ENCODE peak calls at places on chromosomes 13 and 19, in eight cellular contexts. Z is IMR-90, R is NB4, K is adrenal gland, D is HepG2, F is breast epithelium, T is stomach, H is transverse colon. P is an unnamed sample.

GRCh38 chr19:31350033-31350692 is 927 bp upstream of the TSHZ3 start:
- DNase-seq in Z (no peak), R (no peak), K (peak; percentile 41), D (no peak), F (no peak), T (no peak), H (no peak), P (no peak)

GRCh38 chr19:21900401-21900800 is 64.4 kb upstream of the ZNF43 start:
- DNase-seq in Z (no peak), R (no peak), K (no peak), D (no peak), F (no peak), T (no peak), H (no peak), P (no peak)

GRCh38 chr19:20969898-20970297 is 46.8 kb downstream of the ZNF85 start:
- DNase-seq in Z (no peak), R (no peak), K (no peak), D (no peak), F (no peak), T (no peak), H (no peak), P (no peak)

GRCh38 chr13:23380534-23380933 is 53.0 kb downstream of the SACS start:
- DNase-seq in Z (peak; percentile 71), R (no peak), K (no peak), D (no peak), F (no peak), T (no peak), H (no peak), P (no peak)

GRCh38 chr13:43331676-43332075 is 308.3 kb downstream of the DNAJC15 start:
- DNase-seq in Z (peak; percentile 10), R (no peak), K (no peak), D (no peak), F (no peak), T (no peak), H (no peak), P (no peak)

GRCh38 chr13:40874138-40874776 is 84.8 kb downstream of the SLC25A15 start:
- DNase-seq in Z (no peak), R (peak; percentile 25), K (no peak), D (no peak), F (no peak), T (no peak), H (no peak), P (peak; percentile 53)

GRCh38 chr13:76711515-76712182 is 174.6 kb downstream of the KCTD12 start:
- DNase-seq in Z (peak; percentile 94), R (peak; percentile 28), K (no peak), D (no peak), F (peak; percentile 39), T (no peak), H (peak; percentile 10), P (no peak)

GRCh38 chr13:76885203-76886004 is 801 bp downstream of the KCTD12 start:
- DNase-seq in Z (peak; percentile 61), R (peak; percentile 74), K (peak; percentile 68), D (no peak), F (peak; percentile 68), T (peak; percentile 73), H (peak; percentile 70), P (peak; percentile 64)

GRCh38 chr13:66128201-66128600 is 1101.9 kb downstream of the PCDH9 start:
- DNase-seq in Z (no peak), R (no peak), K (no peak), D (no peak), F (no peak), T (no peak), H (no peak), P (no peak)

GRCh38 chr13:44591316-44591715 is 15.2 kb upstream of the TSC22D1 start:
- DNase-seq in Z (no peak), R (no peak), K (no peak), D (no peak), F (no peak), T (no peak), H (no peak), P (peak; percentile 11)

GRCh38 chr19:3389876-3390361 is 23.5 kb downstream of the NFIC start:
- DNase-seq in Z (peak; percentile 39), R (no peak), K (peak; percentile 53), D (no peak), F (peak; percentile 64), T (peak; percentile 35), H (no peak), P (no peak)

GRCh38 chr19:3386447-3387234 is 20.3 kb downstream of the NFIC start:
- DNase-seq in Z (no peak), R (no peak), K (no peak), D (no peak), F (no peak), T (no peak), H (no peak), P (no peak)

GRCh38 chr19:3389446-3389778 is 23.0 kb downstream of the NFIC start:
- DNase-seq in Z (no peak), R (no peak), K (no peak), D (no peak), F (no peak), T (no peak), H (no peak), P (no peak)

GRCh38 chr19:3392480-3392879 is 26.1 kb downstream of the NFIC start:
- DNase-seq in Z (no peak), R (no peak), K (no peak), D (no peak), F (no peak), T (no peak), H (no peak), P (no peak)

GRCh38 chr19:3387645-3388589 is 21.5 kb downstream of the NFIC start:
- DNase-seq in Z (peak; percentile 39), R (no peak), K (peak; percentile 94), D (no peak), F (peak; percentile 86), T (peak; percentile 93), H (peak; percentile 89), P (no peak)
- TF ChIP-seq POLR2A in Z (no peak), R (no peak), K (peak; percentile 51), D (no peak), F (no peak), T (no peak), H (peak; percentile 28), P (no peak)

GRCh38 chr13:46181799-46182490 is at the start of gene LCP1:
- DNase-seq in Z (no peak), R (peak; percentile 93), K (no peak), D (no peak), F (peak; percentile 39), T (peak; percentile 34), H (peak; percentile 44), P (peak; percentile 83)
- TF ChIP-seq POLR2A in Z (no peak), R (peak; percentile 96), K (peak; percentile 43), D (no peak), F (no peak), T (no peak), H (peak; percentile 87), P (peak; percentile 88)

GRCh38 chr19:11499890-11500420 is 5.7 kb downstream of the ZNF653 start:
- DNase-seq in Z (no peak), R (no peak), K (no peak), D (no peak), F (no peak), T (no peak), H (no peak), P (peak; percentile 53)

GRCh38 chr19:11496391-11497163 is 9.1 kb downstream of the ZNF653 start:
- DNase-seq in Z (peak; percentile 86), R (peak; percentile 79), K (no peak), D (peak; percentile 62), F (no peak), T (peak; percentile 76), H (peak; percentile 76), P (peak; percentile 83)

GRCh38 chr19:11495885-11496284 is 9.8 kb downstream of the ZNF653 start:
- DNase-seq in Z (no peak), R (no peak), K (no peak), D (no peak), F (no peak), T (no peak), H (no peak), P (no peak)

GRCh38 chr19:11495481-11495880 is 10.2 kb downstream of the ZNF653 start:
- DNase-seq in Z (no peak), R (no peak), K (peak; percentile 76), D (no peak), F (no peak), T (no peak), H (no peak), P (no peak)

DNA sequence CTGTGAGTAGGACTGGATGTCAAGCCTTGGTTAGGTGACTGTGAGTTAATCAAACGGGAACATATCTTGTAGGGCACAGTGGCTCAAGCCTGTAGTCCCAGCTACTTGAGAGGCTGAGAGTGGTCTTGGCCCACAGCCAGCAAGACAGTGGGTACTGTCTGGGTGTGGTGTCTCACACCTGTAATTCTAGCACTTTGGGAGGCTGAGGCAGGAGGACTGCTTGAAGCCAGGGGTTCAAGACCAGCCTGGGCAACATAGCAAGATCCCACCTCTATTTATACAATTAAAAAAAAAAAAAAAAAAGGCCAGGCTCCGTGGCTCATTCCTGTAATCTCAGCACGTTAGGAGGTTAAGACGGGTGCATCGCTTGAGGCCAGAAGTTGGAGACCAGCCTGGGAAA is 6.3 kb downstream of the ZNF653 start:
- DNase-seq in Z (no peak), R (no peak), K (no peak), D (no peak), F (no peak), T (no peak), H (no peak), P (no peak)
- TF ChIP-seq POLR2A in Z (no peak), R (no peak), K (no peak), D (no peak), F (no peak), T (no peak), H (no peak), P (no peak)

GRCh38 chr19:35027851-35028599 is 2.2 kb upstream of the SCN1B start:
- DNase-seq in Z (peak; percentile 27), R (no peak), K (no peak), D (no peak), F (no peak), T (no peak), H (no peak), P (no peak)

GRCh38 chr19:35030257-35031071 is at the start of gene SCN1B:
- DNase-seq in Z (peak; percentile 55), R (peak; percentile 60), K (peak; percentile 70), D (peak; percentile 31), F (no peak), T (peak; percentile 62), H (peak; percentile 46), P (peak; percentile 46)

GRCh38 chr19:35032356-35032865 is 2.1 kb downstream of the SCN1B start:
- DNase-seq in Z (no peak), R (no peak), K (no peak), D (no peak), F (no peak), T (no peak), H (no peak), P (no peak)

GRCh38 chr19:35031072-35031881 is 1.0 kb downstream of the SCN1B start:
- DNase-seq in Z (peak; percentile 18), R (no peak), K (no peak), D (no peak), F (no peak), T (no peak), H (no peak), P (no peak)

GRCh38 chr19:35029737-35030256 is 473 bp upstream of the SCN1B start:
- DNase-seq in Z (no peak), R (no peak), K (no peak), D (no peak), F (no peak), T (no peak), H (no peak), P (no peak)
- TF ChIP-seq POLR2A in Z (no peak), R (no peak), K (no peak), D (no peak), F (no peak), T (no peak), H (no peak), P (no peak)

GRCh38 chr19:32691952-32692726 is 518 bp downstream of the NUDT19 start:
- DNase-seq in Z (peak; percentile 69), R (peak; percentile 80), K (peak; percentile 67), D (no peak), F (no peak), T (peak; percentile 70), H (peak; percentile 66), P (peak; percentile 80)
- TF ChIP-seq POLR2A in Z (peak; percentile 23), R (peak; percentile 34), K (peak; percentile 68), D (no peak), F (no peak), T (no peak), H (no peak), P (peak; percentile 59)

P was measured in erythroblast.